ENCODE peak calls at places on chromosomes 12 and 14, in nine cellular contexts. One of them, this sample, is unnamed.

GRCh38 chr14:68285421-68286179 is 466.0 kb downstream of the RAD51B start:
- DNase-seq in transverse colon: peak; percentile 23
- DNase-seq in cardiac muscle cell: peak; percentile 58
- DNase-seq in esophagus squamous epithelium: no peak
- DNase-seq in choroid plexus epithelial cell: no peak
- DNase-seq in CD4-positive, alpha-beta T cell: peak; percentile 40
- DNase-seq in HepG2: no peak
- DNase-seq in colonic mucosa: no peak
- DNase-seq in A549: no peak
- DNase-seq in this sample: no peak

GRCh38 chr14:102795060-102795925 is 18.0 kb downstream of the TRAF3 start:
- DNase-seq in cardiac muscle cell: peak; percentile 94
- DNase-seq in esophagus squamous epithelium: peak; percentile 29
- DNase-seq in choroid plexus epithelial cell: peak; percentile 92
- DNase-seq in colonic mucosa: peak; percentile 67
- DNase-seq in transverse colon: peak; percentile 70
- DNase-seq in HepG2: peak; percentile 82
- DNase-seq in A549: peak; percentile 76
- DNase-seq in CD4-positive, alpha-beta T cell: peak; percentile 32
- DNase-seq in this sample: no peak

GRCh38 chr14:97359391-97359790 is 562.2 kb downstream of the VRK1 start:
- DNase-seq in choroid plexus epithelial cell: no peak
- DNase-seq in A549: no peak
- DNase-seq in CD4-positive, alpha-beta T cell: no peak
- DNase-seq in colonic mucosa: no peak
- DNase-seq in HepG2: no peak
- DNase-seq in transverse colon: no peak
- DNase-seq in esophagus squamous epithelium: no peak
- DNase-seq in cardiac muscle cell: no peak
- DNase-seq in this sample: no peak

GRCh38 chr14:32372154-32372553 is 43.1 kb downstream of the AKAP6 start:
- DNase-seq in A549: peak; percentile 11
- DNase-seq in CD4-positive, alpha-beta T cell: no peak
- DNase-seq in HepG2: no peak
- DNase-seq in cardiac muscle cell: peak; percentile 71
- DNase-seq in choroid plexus epithelial cell: peak; percentile 84
- DNase-seq in transverse colon: no peak
- DNase-seq in colonic mucosa: no peak
- DNase-seq in esophagus squamous epithelium: no peak
- DNase-seq in this sample: peak; percentile 74

GRCh38 chr14:69612759-69613145 is 1.4 kb downstream of the SUSD6 start:
- DNase-seq in HepG2: no peak
- DNase-seq in esophagus squamous epithelium: no peak
- DNase-seq in colonic mucosa: no peak
- DNase-seq in A549: no peak
- DNase-seq in cardiac muscle cell: no peak
- DNase-seq in transverse colon: no peak
- DNase-seq in choroid plexus epithelial cell: no peak
- DNase-seq in CD4-positive, alpha-beta T cell: no peak
- DNase-seq in this sample: no peak

GRCh38 chr14:63290741-63291286 is 27.9 kb downstream of the GPHB5 start:
- DNase-seq in CD4-positive, alpha-beta T cell: no peak
- DNase-seq in transverse colon: no peak
- DNase-seq in choroid plexus epithelial cell: peak; percentile 58
- DNase-seq in A549: no peak
- DNase-seq in cardiac muscle cell: peak; percentile 79
- DNase-seq in HepG2: no peak
- DNase-seq in esophagus squamous epithelium: no peak
- DNase-seq in colonic mucosa: no peak
- DNase-seq in this sample: no peak

GRCh38 chr14:42138406-42138805 is 531.7 kb downstream of the LRFN5 start:
- DNase-seq in CD4-positive, alpha-beta T cell: no peak
- DNase-seq in choroid plexus epithelial cell: no peak
- DNase-seq in cardiac muscle cell: no peak
- DNase-seq in A549: no peak
- DNase-seq in colonic mucosa: no peak
- DNase-seq in HepG2: no peak
- DNase-seq in esophagus squamous epithelium: no peak
- DNase-seq in transverse colon: no peak
- DNase-seq in this sample: no peak

GRCh38 chr12:88571543-88571942 is 8.7 kb downstream of the KITLG start:
- DNase-seq in choroid plexus epithelial cell: no peak
- DNase-seq in colonic mucosa: no peak
- DNase-seq in A549: no peak
- DNase-seq in esophagus squamous epithelium: no peak
- DNase-seq in cardiac muscle cell: no peak
- DNase-seq in transverse colon: no peak
- DNase-seq in CD4-positive, alpha-beta T cell: no peak
- DNase-seq in HepG2: no peak
- DNase-seq in this sample: peak; percentile 71

GRCh38 chr14:101480747-101481530 is 80.4 kb upstream of the DIO3 start:
- DNase-seq in colonic mucosa: peak; percentile 20
- DNase-seq in transverse colon: peak; percentile 6
- DNase-seq in A549: peak; percentile 98
- DNase-seq in cardiac muscle cell: peak; percentile 70
- DNase-seq in choroid plexus epithelial cell: peak; percentile 63
- DNase-seq in HepG2: peak; percentile 10
- DNase-seq in CD4-positive, alpha-beta T cell: no peak
- DNase-seq in esophagus squamous epithelium: no peak
- DNase-seq in this sample: peak; percentile 44

GRCh38 chr12:61808856-61809255 is 451.3 kb upstream of the USP15 start:
- DNase-seq in A549: no peak
- DNase-seq in transverse colon: no peak
- DNase-seq in cardiac muscle cell: no peak
- DNase-seq in choroid plexus epithelial cell: peak; percentile 1
- DNase-seq in esophagus squamous epithelium: no peak
- DNase-seq in HepG2: no peak
- DNase-seq in colonic mucosa: no peak
- DNase-seq in CD4-positive, alpha-beta T cell: no peak
- DNase-seq in this sample: no peak

GRCh38 chr14:100051543-100051942 is 13.7 kb upstream of the EVL start:
- DNase-seq in choroid plexus epithelial cell: no peak
- DNase-seq in cardiac muscle cell: no peak
- DNase-seq in CD4-positive, alpha-beta T cell: no peak
- DNase-seq in A549: no peak
- DNase-seq in colonic mucosa: no peak
- DNase-seq in HepG2: no peak
- DNase-seq in esophagus squamous epithelium: no peak
- DNase-seq in transverse colon: no peak
- DNase-seq in this sample: no peak

DNA sequence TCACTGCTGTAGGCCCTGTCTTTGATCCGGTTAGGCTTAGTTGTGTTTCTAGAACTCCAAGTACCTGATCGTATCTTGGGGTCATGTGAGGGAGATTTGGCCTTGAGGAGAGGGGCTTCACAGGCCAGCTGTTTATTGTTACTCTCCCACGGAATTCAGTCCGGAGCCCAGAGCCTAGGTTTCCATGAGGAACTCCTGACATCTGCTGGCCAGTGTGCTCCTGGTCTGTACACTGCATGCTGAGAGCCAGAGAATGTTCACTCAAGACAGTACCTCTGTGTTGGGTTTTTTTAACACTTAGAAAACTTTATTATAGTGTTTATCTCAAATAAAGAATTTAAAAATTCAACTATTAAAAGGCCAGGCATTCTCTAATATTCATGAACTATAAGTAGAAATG is 341.0 kb upstream of the TMEM132C start:
- DNase-seq in choroid plexus epithelial cell: peak; percentile 41
- DNase-seq in A549: peak; percentile 6
- DNase-seq in HepG2: no peak
- DNase-seq in cardiac muscle cell: no peak
- DNase-seq in CD4-positive, alpha-beta T cell: no peak
- DNase-seq in transverse colon: peak; percentile 25
- DNase-seq in colonic mucosa: no peak
- DNase-seq in esophagus squamous epithelium: no peak
- DNase-seq in this sample: no peak
- TF ChIP-seq CTCF in choroid plexus epithelial cell: peak; percentile 55
- TF ChIP-seq CTCF in A549: no peak
- TF ChIP-seq CTCF in HepG2: peak; percentile 43
- TF ChIP-seq CTCF in cardiac muscle cell: no peak
- TF ChIP-seq CTCF in CD4-positive, alpha-beta T cell: no peak
- TF ChIP-seq CTCF in transverse colon: no peak
- TF ChIP-seq CTCF in colonic mucosa: peak; percentile 21
- TF ChIP-seq CTCF in esophagus squamous epithelium: no peak
- TF ChIP-seq CTCF in this sample: peak; percentile 46

GRCh38 chr12:112869778-112870177 is 37.0 kb upstream of the OAS1 start:
- DNase-seq in esophagus squamous epithelium: no peak
- DNase-seq in cardiac muscle cell: no peak
- DNase-seq in choroid plexus epithelial cell: no peak
- DNase-seq in transverse colon: no peak
- DNase-seq in colonic mucosa: no peak
- DNase-seq in HepG2: no peak
- DNase-seq in A549: no peak
- DNase-seq in CD4-positive, alpha-beta T cell: no peak
- DNase-seq in this sample: no peak
- TF ChIP-seq CTCF in esophagus squamous epithelium: no peak
- TF ChIP-seq CTCF in cardiac muscle cell: no peak
- TF ChIP-seq CTCF in choroid plexus epithelial cell: no peak
- TF ChIP-seq CTCF in transverse colon: no peak
- TF ChIP-seq CTCF in colonic mucosa: no peak
- TF ChIP-seq CTCF in HepG2: no peak
- TF ChIP-seq CTCF in A549: no peak
- TF ChIP-seq CTCF in CD4-positive, alpha-beta T cell: no peak
- TF ChIP-seq CTCF in this sample: no peak

DNA sequence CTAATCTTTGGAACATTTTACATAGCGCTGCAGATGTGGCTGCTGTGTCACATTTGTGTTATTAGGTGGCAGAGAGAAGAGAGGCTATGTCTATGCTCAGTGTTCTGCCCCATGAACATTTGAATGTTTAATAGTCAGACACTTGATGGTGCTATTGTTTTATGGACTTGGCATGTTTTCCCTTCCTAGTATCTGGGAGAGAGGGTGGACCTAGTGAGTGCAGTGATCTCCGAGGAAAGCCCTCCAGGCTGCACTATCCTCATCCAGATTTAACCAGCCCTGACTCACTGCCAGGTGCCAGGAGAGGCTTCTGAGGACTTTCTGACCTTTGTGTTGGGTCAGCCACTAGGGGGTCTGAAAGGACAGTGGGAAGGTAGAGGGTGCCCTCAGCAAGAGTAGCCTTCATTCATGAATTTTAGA is 24.3 kb downstream of the ZFC3H1 start:
- DNase-seq in choroid plexus epithelial cell: no peak
- DNase-seq in HepG2: peak; percentile 53
- DNase-seq in transverse colon: no peak
- DNase-seq in A549: peak; percentile 39
- DNase-seq in esophagus squamous epithelium: no peak
- DNase-seq in cardiac muscle cell: no peak
- DNase-seq in CD4-positive, alpha-beta T cell: no peak
- DNase-seq in colonic mucosa: no peak
- DNase-seq in this sample: no peak
- TF ChIP-seq CTCF in choroid plexus epithelial cell: peak; percentile 21
- TF ChIP-seq CTCF in HepG2: peak; percentile 49
- TF ChIP-seq CTCF in transverse colon: no peak
- TF ChIP-seq CTCF in A549: peak; percentile 28
- TF ChIP-seq CTCF in esophagus squamous epithelium: no peak
- TF ChIP-seq CTCF in cardiac muscle cell: peak; percentile 11
- TF ChIP-seq CTCF in CD4-positive, alpha-beta T cell: no peak
- TF ChIP-seq CTCF in colonic mucosa: no peak
- TF ChIP-seq CTCF in this sample: no peak

GRCh38 chr14:91931478-91932088 is 15.9 kb downstream of the FBLN5 start:
- DNase-seq in transverse colon: no peak
- DNase-seq in HepG2: no peak
- DNase-seq in cardiac muscle cell: no peak
- DNase-seq in colonic mucosa: no peak
- DNase-seq in CD4-positive, alpha-beta T cell: no peak
- DNase-seq in esophagus squamous epithelium: no peak
- DNase-seq in A549: no peak
- DNase-seq in choroid plexus epithelial cell: no peak
- DNase-seq in this sample: no peak
- TF ChIP-seq CTCF in transverse colon: no peak
- TF ChIP-seq CTCF in HepG2: no peak
- TF ChIP-seq CTCF in cardiac muscle cell: no peak
- TF ChIP-seq CTCF in colonic mucosa: no peak
- TF ChIP-seq CTCF in CD4-positive, alpha-beta T cell: no peak
- TF ChIP-seq CTCF in esophagus squamous epithelium: no peak
- TF ChIP-seq CTCF in A549: no peak
- TF ChIP-seq CTCF in choroid plexus epithelial cell: no peak
- TF ChIP-seq CTCF in this sample: no peak

GRCh38 chr12:46147144-46147543 is 121.7 kb downstream of the SLC38A1 start:
- DNase-seq in colonic mucosa: no peak
- DNase-seq in CD4-positive, alpha-beta T cell: no peak
- DNase-seq in A549: no peak
- DNase-seq in cardiac muscle cell: no peak
- DNase-seq in choroid plexus epithelial cell: no peak
- DNase-seq in HepG2: no peak
- DNase-seq in transverse colon: no peak
- DNase-seq in esophagus squamous epithelium: no peak
- DNase-seq in this sample: no peak
- TF ChIP-seq CTCF in colonic mucosa: no peak
- TF ChIP-seq CTCF in CD4-positive, alpha-beta T cell: no peak
- TF ChIP-seq CTCF in A549: no peak
- TF ChIP-seq CTCF in cardiac muscle cell: no peak
- TF ChIP-seq CTCF in choroid plexus epithelial cell: no peak
- TF ChIP-seq CTCF in HepG2: no peak
- TF ChIP-seq CTCF in transverse colon: no peak
- TF ChIP-seq CTCF in esophagus squamous epithelium: no peak
- TF ChIP-seq CTCF in this sample: no peak

DNA sequence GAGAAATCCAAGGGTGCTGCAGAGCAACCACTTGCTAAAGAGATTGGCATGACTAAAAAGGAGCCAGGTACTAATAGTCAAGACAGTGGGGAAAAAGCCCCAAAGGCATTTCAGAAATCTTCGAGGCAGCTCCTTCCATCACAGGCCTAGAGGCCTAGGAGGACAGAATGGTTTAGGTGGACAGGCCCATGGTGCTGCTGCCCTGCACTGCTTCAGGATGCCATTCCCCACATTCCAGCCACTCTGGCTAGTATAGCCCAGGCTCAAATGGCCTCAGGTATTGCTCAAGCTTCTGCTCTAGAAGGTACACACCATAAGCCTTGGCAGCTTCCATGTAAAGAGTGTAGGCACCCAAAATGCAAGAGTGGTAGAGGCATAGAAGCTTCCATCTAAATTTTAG is 92.9 kb downstream of the RPAP3 start:
- DNase-seq in transverse colon: no peak
- DNase-seq in esophagus squamous epithelium: no peak
- DNase-seq in HepG2: no peak
- DNase-seq in A549: peak; percentile 28
- DNase-seq in cardiac muscle cell: no peak
- DNase-seq in CD4-positive, alpha-beta T cell: no peak
- DNase-seq in colonic mucosa: no peak
- DNase-seq in choroid plexus epithelial cell: no peak
- DNase-seq in this sample: no peak
- TF ChIP-seq CTCF in transverse colon: no peak
- TF ChIP-seq CTCF in esophagus squamous epithelium: no peak
- TF ChIP-seq CTCF in HepG2: no peak
- TF ChIP-seq CTCF in A549: no peak
- TF ChIP-seq CTCF in cardiac muscle cell: no peak
- TF ChIP-seq CTCF in CD4-positive, alpha-beta T cell: no peak
- TF ChIP-seq CTCF in colonic mucosa: no peak
- TF ChIP-seq CTCF in choroid plexus epithelial cell: no peak
- TF ChIP-seq CTCF in this sample: no peak